ENCODE peak calls at places on chromosomes 1 and 21, in nine cellular contexts. Z, V, N, W, P, I, X, B and A are unnamed samples.

GRCh38 chr1:182608850-182609610 is 4.8 kb upstream of the RGS16 start:
- DNase-seq in Z (no peak), V (no peak), N (no peak), W (no peak), P (no peak), I (no peak), X (no peak), B (peak), A (no peak)

GRCh38 chr1:93814795-93815737 is 63.9 kb downstream of the DNTTIP2 start:
- DNase-seq in Z (no peak), V (no peak), N (no peak), W (no peak), P (no peak), I (no peak), X (no peak), B (no peak), A (peak)

GRCh38 chr1:243287652-243288051 is 31.8 kb downstream of the SDCCAG8 start:
- DNase-seq in Z (no peak), V (no peak), N (peak), W (peak), P (no peak), I (no peak), X (peak), B (peak), A (no peak)

GRCh38 chr1:88946845-88947244 is 45.6 kb downstream of the KYAT3 start:
- DNase-seq in Z (no peak), V (no peak), N (no peak), W (no peak), P (no peak), I (no peak), X (no peak), B (peak), A (no peak)

GRCh38 chr1:2962541-2962940 is 58.7 kb upstream of the ACTRT2 start:
- DNase-seq in Z (no peak), V (no peak), N (no peak), W (no peak), P (no peak), I (no peak), X (no peak), B (no peak), A (no peak)

GRCh38 chr1:86409416-86410021 is 13.4 kb upstream of the ODF2L start:
- DNase-seq in Z (no peak), V (no peak), N (no peak), W (no peak), P (no peak), I (no peak), X (no peak), B (peak), A (peak)

GRCh38 chr1:234326493-234327366 is 46.5 kb upstream of the COA6 start:
- DNase-seq in Z (peak), V (peak), N (peak), W (peak), P (peak), I (peak), X (peak), B (peak), A (peak)

GRCh38 chr1:57796609-57797008 is 372.7 kb upstream of the DAB1 start:
- DNase-seq in Z (no peak), V (no peak), N (no peak), W (no peak), P (no peak), I (peak), X (peak), B (peak), A (no peak)

GRCh38 chr1:75708910-75709309 is 15.6 kb upstream of the ACADM start:
- DNase-seq in Z (no peak), V (peak), N (no peak), W (no peak), P (no peak), I (no peak), X (no peak), B (peak), A (no peak)

GRCh38 chr1:200624679-200625335 is 4.3 kb upstream of the KIF14 start:
- DNase-seq in Z (no peak), V (no peak), N (peak), W (no peak), P (no peak), I (no peak), X (no peak), B (peak), A (no peak)

GRCh38 chr1:59640851-59641250 is 173.9 kb upstream of the HOOK1 start:
- DNase-seq in Z (no peak), V (no peak), N (no peak), W (no peak), P (no peak), I (no peak), X (no peak), B (no peak), A (no peak)

GRCh38 chr1:180415985-180416633 is 86.3 kb downstream of the ACBD6 start:
- DNase-seq in Z (no peak), V (peak), N (peak), W (peak), P (no peak), I (no peak), X (peak), B (peak), A (peak)

GRCh38 chr1:172600615-172601014 is 58.3 kb upstream of the FASLG start:
- DNase-seq in Z (no peak), V (no peak), N (no peak), W (no peak), P (no peak), I (no peak), X (no peak), B (no peak), A (no peak)

GRCh38 chr1:32465541-32466002 is 700 bp downstream of the ZBTB8B start:
- DNase-seq in Z (no peak), V (no peak), N (peak), W (peak), P (no peak), I (no peak), X (no peak), B (no peak), A (peak)

GRCh38 chr1:205484985-205485967 is 19.2 kb upstream of the CDK18 start:
- DNase-seq in Z (peak), V (peak), N (peak), W (peak), P (peak), I (peak), X (peak), B (peak), A (peak)

GRCh38 chr1:9473032-9473792 is 66.1 kb upstream of the SLC25A33 start:
- DNase-seq in Z (no peak), V (peak), N (no peak), W (no peak), P (no peak), I (peak), X (peak), B (peak), A (no peak)

GRCh38 chr1:193085263-193085662 is 20.0 kb downstream of the GLRX2 start:
- DNase-seq in Z (no peak), V (no peak), N (no peak), W (no peak), P (no peak), I (no peak), X (no peak), B (no peak), A (no peak)

GRCh38 chr1:184370850-184371249 is 16.0 kb upstream of the C1orf21 start:
- DNase-seq in Z (no peak), V (no peak), N (no peak), W (no peak), P (no peak), I (no peak), X (no peak), B (no peak), A (no peak)

GRCh38 chr21:42973991-42974831 is at the start of gene PKNOX1:
- DNase-seq in Z (peak), V (peak), N (peak), W (peak), P (peak), I (peak), X (peak), B (peak), A (peak)

GRCh38 chr1:85240174-85240601 is 19.3 kb downstream of the C1orf52 start:
- DNase-seq in Z (no peak), V (no peak), N (peak), W (no peak), P (no peak), I (peak), X (no peak), B (peak), A (peak)

GRCh38 chr1:201678264-201679101 is 139.6 kb downstream of the NAV1 start:
- DNase-seq in Z (no peak), V (no peak), N (no peak), W (no peak), P (no peak), I (peak), X (no peak), B (peak), A (peak)

GRCh38 chr1:8782001-8782620 is 35.3 kb downstream of the RERE start:
- DNase-seq in Z (no peak), V (no peak), N (no peak), W (no peak), P (no peak), I (no peak), X (no peak), B (no peak), A (no peak)

GRCh38 chr21:33940846-33941245 is 25.2 kb upstream of the ATP5PO start:
- DNase-seq in Z (no peak), V (no peak), N (no peak), W (no peak), P (no peak), I (no peak), X (no peak), B (no peak), A (no peak)

GRCh38 chr1:1123581-1124507 is 8.0 kb upstream of the C1orf159 start:
- DNase-seq in Z (no peak), V (no peak), N (no peak), W (peak), P (no peak), I (no peak), X (no peak), B (peak), A (no peak)

GRCh38 chr21:45309541-45310381 is 22.1 kb upstream of the POFUT2 start:
- DNase-seq in Z (no peak), V (no peak), N (no peak), W (no peak), P (no peak), I (no peak), X (no peak), B (no peak), A (no peak)

GRCh38 chr1:82386365-82387069 is 585.8 kb downstream of the ADGRL2 start:
- DNase-seq in Z (no peak), V (no peak), N (no peak), W (no peak), P (no peak), I (no peak), X (peak), B (peak), A (no peak)

GRCh38 chr1:165871311-165872067 is 44.1 kb downstream of the UCK2 start:
- DNase-seq in Z (peak), V (peak), N (peak), W (peak), P (peak), I (peak), X (peak), B (peak), A (peak)

GRCh38 chr21:45385549-45386050 is 19.4 kb upstream of the COL18A1 start:
- DNase-seq in Z (no peak), V (no peak), N (no peak), W (no peak), P (no peak), I (no peak), X (no peak), B (no peak), A (no peak)

GRCh38 chr21:42850866-42851391 is 28.4 kb downstream of the WDR4 start:
- DNase-seq in Z (no peak), V (peak), N (no peak), W (peak), P (peak), I (peak), X (no peak), B (peak), A (peak)

GRCh38 chr1:30046751-30047150 is 676.6 kb downstream of the MATN1 start:
- DNase-seq in Z (no peak), V (no peak), N (no peak), W (no peak), P (no peak), I (peak), X (no peak), B (no peak), A (no peak)

GRCh38 chr1:243731974-243732373 is 118.1 kb downstream of the AKT3 start:
- DNase-seq in Z (no peak), V (no peak), N (no peak), W (no peak), P (no peak), I (no peak), X (no peak), B (no peak), A (no peak)

GRCh38 chr1:48056365-48056764 is 59.2 kb upstream of the TRABD2B start:
- DNase-seq in Z (no peak), V (no peak), N (no peak), W (no peak), P (no peak), I (no peak), X (no peak), B (no peak), A (no peak)

GRCh38 chr21:46295996-46296752 is 10.0 kb downstream of the YBEY start:
- DNase-seq in Z (no peak), V (no peak), N (no peak), W (no peak), P (peak), I (peak), X (no peak), B (peak), A (peak)

GRCh38 chr1:196090226-196090625 is 518.0 kb downstream of the KCNT2 start:
- DNase-seq in Z (no peak), V (no peak), N (no peak), W (no peak), P (no peak), I (no peak), X (no peak), B (no peak), A (no peak)

GRCh38 chr1:224644553-224645154 is 28.5 kb downstream of the CNIH3 start:
- DNase-seq in Z (peak), V (peak), N (peak), W (peak), P (peak), I (peak), X (peak), B (peak), A (peak)